ENCODE peak calls at places on chromosome 20, in six cellular contexts. One of them, this sample, is unnamed.

GRCh38 chr20:40673442-40673841 is 15.6 kb downstream of the MAFB start:
- DNase-seq in GM20000: no peak
- DNase-seq in RWPE1: peak
- DNase-seq in nephron progenitor cell: no peak
- DNase-seq in mucosa of descending colon: no peak
- DNase-seq in breast epithelium: no peak
- DNase-seq in this sample: no peak

GRCh38 chr20:5835234-5835845 is 85.1 kb downstream of the SHLD1 start:
- DNase-seq in GM20000: no peak
- DNase-seq in RWPE1: peak
- DNase-seq in nephron progenitor cell: no peak
- DNase-seq in mucosa of descending colon: no peak
- DNase-seq in breast epithelium: no peak
- DNase-seq in this sample: no peak

GRCh38 chr20:36856691-36857635 is 19.0 kb upstream of the TLDC2 start:
- DNase-seq in GM20000: no peak
- DNase-seq in RWPE1: no peak
- DNase-seq in nephron progenitor cell: no peak
- DNase-seq in mucosa of descending colon: peak
- DNase-seq in breast epithelium: peak
- DNase-seq in this sample: no peak

GRCh38 chr20:59441860-59442810 is 141.7 kb downstream of the EDN3 start:
- DNase-seq in GM20000: no peak
- DNase-seq in RWPE1: no peak
- DNase-seq in nephron progenitor cell: no peak
- DNase-seq in mucosa of descending colon: no peak
- DNase-seq in breast epithelium: no peak
- DNase-seq in this sample: no peak

GRCh38 chr20:63977392-63978276 is 1.8 kb downstream of the SAMD10 start:
- DNase-seq in GM20000: no peak
- DNase-seq in RWPE1: peak
- DNase-seq in nephron progenitor cell: no peak
- DNase-seq in mucosa of descending colon: peak
- DNase-seq in breast epithelium: no peak
- DNase-seq in this sample: peak

GRCh38 chr20:32539817-32540675 is 45.1 kb downstream of the NOL4L start:
- DNase-seq in GM20000: no peak
- DNase-seq in RWPE1: no peak
- DNase-seq in nephron progenitor cell: no peak
- DNase-seq in mucosa of descending colon: peak
- DNase-seq in breast epithelium: no peak
- DNase-seq in this sample: no peak

GRCh38 chr20:14838663-14839650 is 501.5 kb upstream of the FLRT3 start:
- DNase-seq in GM20000: no peak
- DNase-seq in RWPE1: no peak
- DNase-seq in nephron progenitor cell: peak
- DNase-seq in mucosa of descending colon: no peak
- DNase-seq in breast epithelium: no peak
- DNase-seq in this sample: no peak

GRCh38 chr20:8633366-8633765 is 435.5 kb upstream of the PLCB4 start:
- DNase-seq in GM20000: no peak
- DNase-seq in RWPE1: no peak
- DNase-seq in nephron progenitor cell: no peak
- DNase-seq in mucosa of descending colon: no peak
- DNase-seq in breast epithelium: no peak
- DNase-seq in this sample: no peak

GRCh38 chr20:22977047-22977785 is 57.9 kb upstream of the SSTR4 start:
- DNase-seq in GM20000: no peak
- DNase-seq in RWPE1: no peak
- DNase-seq in nephron progenitor cell: no peak
- DNase-seq in mucosa of descending colon: no peak
- DNase-seq in breast epithelium: no peak
- DNase-seq in this sample: no peak

GRCh38 chr20:48603819-48604405 is 223.9 kb downstream of the PREX1 start:
- DNase-seq in GM20000: no peak
- DNase-seq in RWPE1: no peak
- DNase-seq in nephron progenitor cell: no peak
- DNase-seq in mucosa of descending colon: peak
- DNase-seq in breast epithelium: no peak
- DNase-seq in this sample: no peak

GRCh38 chr20:36052117-36052513 is 83.7 kb downstream of the CNBD2 start:
- DNase-seq in GM20000: no peak
- DNase-seq in RWPE1: no peak
- DNase-seq in nephron progenitor cell: no peak
- DNase-seq in mucosa of descending colon: no peak
- DNase-seq in breast epithelium: no peak
- DNase-seq in this sample: no peak

GRCh38 chr20:45817652-45818194 is 5.3 kb downstream of the UBE2C start:
- DNase-seq in GM20000: no peak
- DNase-seq in RWPE1: peak
- DNase-seq in nephron progenitor cell: no peak
- DNase-seq in mucosa of descending colon: no peak
- DNase-seq in breast epithelium: no peak
- DNase-seq in this sample: no peak

GRCh38 chr20:11124849-11125505 is 451.2 kb upstream of the JAG1 start:
- DNase-seq in GM20000: no peak
- DNase-seq in RWPE1: no peak
- DNase-seq in nephron progenitor cell: no peak
- DNase-seq in mucosa of descending colon: no peak
- DNase-seq in breast epithelium: no peak
- DNase-seq in this sample: no peak

GRCh38 chr20:50121858-50122271 is 8.9 kb upstream of the UBE2V1 start:
- DNase-seq in GM20000: no peak
- DNase-seq in RWPE1: peak
- DNase-seq in nephron progenitor cell: no peak
- DNase-seq in mucosa of descending colon: no peak
- DNase-seq in breast epithelium: no peak
- DNase-seq in this sample: no peak

GRCh38 chr20:3383878-3384495 is 23.5 kb downstream of the DNAAF9 start:
- DNase-seq in GM20000: no peak
- DNase-seq in RWPE1: no peak
- DNase-seq in nephron progenitor cell: no peak
- DNase-seq in mucosa of descending colon: no peak
- DNase-seq in breast epithelium: no peak
- DNase-seq in this sample: no peak

GRCh38 chr20:49259799-49260198 is 18.1 kb downstream of the ZNFX1 start:
- DNase-seq in GM20000: no peak
- DNase-seq in RWPE1: no peak
- DNase-seq in nephron progenitor cell: no peak
- DNase-seq in mucosa of descending colon: no peak
- DNase-seq in breast epithelium: no peak
- DNase-seq in this sample: no peak

GRCh38 chr20:21702553-21703467 is 2.7 kb upstream of the PAX1 start:
- DNase-seq in GM20000: peak
- DNase-seq in RWPE1: peak
- DNase-seq in nephron progenitor cell: peak
- DNase-seq in mucosa of descending colon: peak
- DNase-seq in breast epithelium: peak
- DNase-seq in this sample: no peak

DNA sequence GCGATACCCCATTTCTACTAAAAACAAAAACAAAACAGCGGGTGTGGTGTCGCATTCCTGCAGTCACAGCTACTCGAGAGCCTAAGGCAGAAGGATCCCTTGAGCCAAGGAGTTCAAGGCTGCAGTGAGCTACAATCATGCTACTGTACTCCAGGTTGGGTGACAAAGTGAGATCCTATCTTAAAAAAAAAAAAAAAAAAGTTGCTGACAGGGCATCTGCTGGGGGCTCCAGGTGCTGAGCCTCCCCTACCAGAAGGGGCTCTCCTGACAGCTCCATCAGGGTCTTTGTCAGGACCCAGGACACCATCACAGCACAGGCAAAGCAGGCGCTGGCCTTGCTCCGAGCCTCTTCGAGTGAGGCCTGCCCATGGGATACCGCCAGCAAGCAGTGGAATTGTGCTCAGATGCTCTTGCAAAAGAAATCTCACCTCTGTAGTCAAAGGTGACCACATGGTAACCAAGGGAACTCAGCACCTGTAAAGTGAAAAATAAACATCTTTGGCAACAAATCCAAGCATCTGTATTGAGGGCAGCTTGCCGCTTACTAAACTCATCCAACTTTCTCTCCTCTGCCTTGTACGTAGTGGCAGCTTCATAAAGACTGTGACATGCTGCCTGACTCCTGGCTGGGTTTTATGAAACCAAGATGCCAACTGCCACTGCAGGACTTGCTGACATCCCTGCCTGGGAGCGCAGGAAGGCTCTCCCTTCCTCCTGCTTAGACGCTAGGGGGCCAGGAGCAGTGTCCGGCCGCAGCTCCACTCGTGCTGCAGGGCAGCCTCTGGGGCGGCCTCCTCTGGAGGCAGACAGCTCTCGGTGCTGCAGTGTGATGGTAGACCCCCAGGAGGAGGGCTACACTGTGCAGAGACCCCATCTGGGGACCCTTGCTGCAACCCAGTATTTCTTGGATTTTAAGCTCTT is 66.9 kb downstream of the PYGB start:
- DNase-seq in GM20000: no peak
- DNase-seq in RWPE1: no peak
- DNase-seq in nephron progenitor cell: no peak
- DNase-seq in mucosa of descending colon: peak
- DNase-seq in breast epithelium: no peak
- DNase-seq in this sample: no peak
- TF ChIP-seq CTCF in GM20000: no peak
- TF ChIP-seq CTCF in RWPE1: no peak
- TF ChIP-seq CTCF in nephron progenitor cell: no peak
- TF ChIP-seq CTCF in mucosa of descending colon: no peak
- TF ChIP-seq CTCF in breast epithelium: no peak
- TF ChIP-seq CTCF in this sample: no peak

GRCh38 chr20:57329608-57330221 is at the start of gene SPO11:
- DNase-seq in GM20000: no peak
- DNase-seq in RWPE1: no peak
- DNase-seq in nephron progenitor cell: peak
- DNase-seq in mucosa of descending colon: no peak
- DNase-seq in breast epithelium: no peak
- DNase-seq in this sample: no peak
- TF ChIP-seq CTCF in GM20000: no peak
- TF ChIP-seq CTCF in RWPE1: no peak
- TF ChIP-seq CTCF in nephron progenitor cell: peak
- TF ChIP-seq CTCF in mucosa of descending colon: no peak
- TF ChIP-seq CTCF in breast epithelium: no peak
- TF ChIP-seq CTCF in this sample: peak

GRCh38 chr20:46945465-46945864 is 50.8 kb downstream of the EYA2 start:
- DNase-seq in GM20000: no peak
- DNase-seq in RWPE1: no peak
- DNase-seq in nephron progenitor cell: no peak
- DNase-seq in mucosa of descending colon: no peak
- DNase-seq in breast epithelium: no peak
- DNase-seq in this sample: no peak
- TF ChIP-seq CTCF in GM20000: no peak
- TF ChIP-seq CTCF in RWPE1: no peak
- TF ChIP-seq CTCF in nephron progenitor cell: no peak
- TF ChIP-seq CTCF in mucosa of descending colon: no peak
- TF ChIP-seq CTCF in breast epithelium: no peak
- TF ChIP-seq CTCF in this sample: no peak

GRCh38 chr20:637559-637958 is 15.4 kb downstream of the SRXN1 start:
- DNase-seq in GM20000: no peak
- DNase-seq in RWPE1: no peak
- DNase-seq in nephron progenitor cell: no peak
- DNase-seq in mucosa of descending colon: no peak
- DNase-seq in breast epithelium: no peak
- DNase-seq in this sample: no peak

GRCh38 chr20:641516-641913 is 11.5 kb downstream of the SRXN1 start:
- DNase-seq in GM20000: no peak
- DNase-seq in RWPE1: no peak
- DNase-seq in nephron progenitor cell: peak
- DNase-seq in mucosa of descending colon: no peak
- DNase-seq in breast epithelium: no peak
- DNase-seq in this sample: no peak

GRCh38 chr20:638579-638978 is 14.4 kb downstream of the SRXN1 start:
- DNase-seq in GM20000: no peak
- DNase-seq in RWPE1: no peak
- DNase-seq in nephron progenitor cell: no peak
- DNase-seq in mucosa of descending colon: no peak
- DNase-seq in breast epithelium: no peak
- DNase-seq in this sample: no peak

GRCh38 chr20:642398-643174 is 10.4 kb downstream of the SRXN1 start:
- DNase-seq in GM20000: peak
- DNase-seq in RWPE1: no peak
- DNase-seq in nephron progenitor cell: peak
- DNase-seq in mucosa of descending colon: no peak
- DNase-seq in breast epithelium: no peak
- DNase-seq in this sample: peak

GRCh38 chr20:640674-641515 is 12.1 kb downstream of the SRXN1 start:
- DNase-seq in GM20000: no peak
- DNase-seq in RWPE1: no peak
- DNase-seq in nephron progenitor cell: no peak
- DNase-seq in mucosa of descending colon: no peak
- DNase-seq in breast epithelium: no peak
- DNase-seq in this sample: no peak
- TF ChIP-seq CTCF in GM20000: no peak
- TF ChIP-seq CTCF in RWPE1: no peak
- TF ChIP-seq CTCF in nephron progenitor cell: no peak
- TF ChIP-seq CTCF in mucosa of descending colon: no peak
- TF ChIP-seq CTCF in breast epithelium: no peak
- TF ChIP-seq CTCF in this sample: no peak

GRCh38 chr20:17287503-17287902 is 60.7 kb downstream of the PCSK2 start:
- DNase-seq in GM20000: no peak
- DNase-seq in RWPE1: no peak
- DNase-seq in nephron progenitor cell: peak
- DNase-seq in mucosa of descending colon: no peak
- DNase-seq in breast epithelium: no peak
- DNase-seq in this sample: no peak
- TF ChIP-seq CTCF in GM20000: no peak
- TF ChIP-seq CTCF in RWPE1: peak
- TF ChIP-seq CTCF in nephron progenitor cell: no peak
- TF ChIP-seq CTCF in mucosa of descending colon: no peak
- TF ChIP-seq CTCF in breast epithelium: no peak
- TF ChIP-seq CTCF in this sample: no peak

DNA sequence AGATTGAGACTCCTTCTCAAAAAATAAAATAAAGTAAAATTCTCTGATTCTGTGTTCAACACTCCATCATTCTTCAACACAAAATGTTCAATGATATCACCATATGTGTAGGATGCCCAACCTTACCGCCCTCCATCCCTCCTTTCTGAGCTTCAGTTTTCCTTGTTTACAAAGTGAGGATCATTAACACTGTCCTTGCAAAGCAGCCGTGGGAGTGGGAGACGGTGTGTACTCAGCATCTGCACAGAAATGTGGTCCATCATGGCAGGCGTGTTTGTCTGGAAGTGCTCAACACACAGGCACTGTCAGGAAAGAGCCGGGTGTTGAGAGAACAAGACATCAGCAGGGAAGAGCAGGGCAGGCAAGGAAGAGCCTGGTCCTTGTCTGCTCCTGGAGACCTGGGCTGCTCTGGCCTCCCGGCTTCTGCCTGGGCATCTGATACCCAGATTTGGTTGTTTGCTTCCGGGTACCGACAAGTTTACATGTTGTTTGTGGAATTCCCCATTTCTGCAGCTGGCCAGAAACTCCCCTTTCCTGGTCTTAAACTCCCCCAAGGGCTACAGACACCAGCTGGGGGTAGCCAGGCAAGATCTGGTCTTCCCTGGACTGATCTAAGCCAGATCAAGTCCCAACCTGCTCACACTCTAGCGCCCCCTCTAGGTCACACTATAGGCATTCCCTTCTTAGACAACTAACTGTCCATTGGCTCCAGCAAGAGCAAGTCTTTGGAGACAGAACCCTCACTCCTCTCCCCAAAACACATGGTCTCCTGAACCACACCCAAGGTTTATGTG is 26.7 kb upstream of the TTPAL start:
- DNase-seq in GM20000: peak
- DNase-seq in RWPE1: no peak
- DNase-seq in nephron progenitor cell: peak
- DNase-seq in mucosa of descending colon: no peak
- DNase-seq in breast epithelium: no peak
- DNase-seq in this sample: no peak
- TF ChIP-seq CTCF in GM20000: peak
- TF ChIP-seq CTCF in RWPE1: no peak
- TF ChIP-seq CTCF in nephron progenitor cell: peak
- TF ChIP-seq CTCF in mucosa of descending colon: no peak
- TF ChIP-seq CTCF in breast epithelium: no peak
- TF ChIP-seq CTCF in this sample: peak

GRCh38 chr20:53352727-53353440 is 240.8 kb downstream of the ZNF217 start:
- DNase-seq in GM20000: no peak
- DNase-seq in RWPE1: no peak
- DNase-seq in nephron progenitor cell: no peak
- DNase-seq in mucosa of descending colon: no peak
- DNase-seq in breast epithelium: no peak
- DNase-seq in this sample: no peak
- TF ChIP-seq CTCF in GM20000: no peak
- TF ChIP-seq CTCF in RWPE1: no peak
- TF ChIP-seq CTCF in nephron progenitor cell: no peak
- TF ChIP-seq CTCF in mucosa of descending colon: no peak
- TF ChIP-seq CTCF in breast epithelium: no peak
- TF ChIP-seq CTCF in this sample: no peak

This sample was measured in D721Med.